ENCODE peak calls at places on chromosomes 2 and 18, in six cellular contexts. H is K562, B is transverse colon, R is ovary, O is stomach, T is suprapubic skin. Y is an unnamed sample.

GRCh38 chr2:73117441-73117840 is 4.7 kb upstream of the RAB11FIP5 start:
- DNase-seq in B (no peak), H (no peak), T (no peak), R (no peak), O (no peak), Y (no peak)

GRCh38 chr2:50491541-50492114 is 540.3 kb downstream of the NRXN1 start:
- DNase-seq in O (no peak), H (peak; percentile 14), R (no peak), B (peak; percentile 10), T (no peak), Y (no peak)

GRCh38 chr2:198309081-198309480 is 504.7 kb downstream of the PLCL1 start:
- DNase-seq in H (no peak), R (no peak), B (no peak), O (no peak), T (no peak), Y (no peak)

GRCh38 chr2:75292826-75293225 is 93.5 kb upstream of the TACR1 start:
- DNase-seq in T (no peak), R (no peak), O (no peak), H (no peak), B (no peak), Y (no peak)

GRCh38 chr2:43184339-43184895 is 42.0 kb downstream of the ZFP36L2 start:
- DNase-seq in H (peak; percentile 75), R (no peak), T (no peak), B (peak; percentile 68), O (no peak), Y (no peak)

GRCh38 chr2:74383254-74383653 is 3.1 kb upstream of the DCTN1 start:
- DNase-seq in H (no peak), T (no peak), R (no peak), B (no peak), O (no peak), Y (no peak)

GRCh38 chr2:24077535-24077877 is 1.4 kb upstream of the SF3B6 start:
- DNase-seq in O (no peak), H (peak; percentile 6), T (no peak), R (no peak), B (no peak), Y (no peak)

GRCh38 chr2:2569306-2569705 is 238.2 kb upstream of the MYT1L start:
- DNase-seq in H (no peak), T (no peak), R (no peak), B (no peak), O (no peak), Y (no peak)

GRCh38 chr2:68775272-68775847 is 40.7 kb downstream of the ARHGAP25 start:
- DNase-seq in O (no peak), B (no peak), H (no peak), T (no peak), R (no peak), Y (no peak)

GRCh38 chr2:238872628-238873400 is 24.9 kb downstream of the TWIST2 start:
- DNase-seq in H (no peak), T (peak; percentile 59), R (no peak), O (no peak), B (no peak), Y (no peak)

GRCh38 chr18:76491436-76491800 is 3.6 kb downstream of the ZNF516 start:
- DNase-seq in R (peak; percentile 87), T (peak; percentile 81), H (peak; percentile 21), O (peak; percentile 80), B (peak; percentile 85), Y (peak; percentile 88)

GRCh38 chr2:148538375-148538774 is 106.2 kb upstream of the EPC2 start:
- DNase-seq in T (no peak), O (no peak), B (no peak), H (no peak), R (no peak), Y (no peak)

GRCh38 chr2:101900375-101900774 is 91.4 kb upstream of the IL1R2 start:
- DNase-seq in O (no peak), B (no peak), R (no peak), H (no peak), T (no peak), Y (no peak)

GRCh38 chr2:232418466-232419244 is 12.0 kb downstream of the ALPG start:
- DNase-seq in O (no peak), H (no peak), R (no peak), T (no peak), B (peak; percentile 26), Y (peak; percentile 45)

GRCh38 chr2:37877457-37878315 is 47.4 kb upstream of the RMDN2 start:
- DNase-seq in B (no peak), R (no peak), T (no peak), O (no peak), H (peak; percentile 59), Y (no peak)

GRCh38 chr2:25165992-25166618 is 2.3 kb downstream of the POMC start:
- DNase-seq in B (peak; percentile 68), H (no peak), O (peak; percentile 40), T (peak; percentile 36), R (no peak), Y (peak; percentile 37)

DNA sequence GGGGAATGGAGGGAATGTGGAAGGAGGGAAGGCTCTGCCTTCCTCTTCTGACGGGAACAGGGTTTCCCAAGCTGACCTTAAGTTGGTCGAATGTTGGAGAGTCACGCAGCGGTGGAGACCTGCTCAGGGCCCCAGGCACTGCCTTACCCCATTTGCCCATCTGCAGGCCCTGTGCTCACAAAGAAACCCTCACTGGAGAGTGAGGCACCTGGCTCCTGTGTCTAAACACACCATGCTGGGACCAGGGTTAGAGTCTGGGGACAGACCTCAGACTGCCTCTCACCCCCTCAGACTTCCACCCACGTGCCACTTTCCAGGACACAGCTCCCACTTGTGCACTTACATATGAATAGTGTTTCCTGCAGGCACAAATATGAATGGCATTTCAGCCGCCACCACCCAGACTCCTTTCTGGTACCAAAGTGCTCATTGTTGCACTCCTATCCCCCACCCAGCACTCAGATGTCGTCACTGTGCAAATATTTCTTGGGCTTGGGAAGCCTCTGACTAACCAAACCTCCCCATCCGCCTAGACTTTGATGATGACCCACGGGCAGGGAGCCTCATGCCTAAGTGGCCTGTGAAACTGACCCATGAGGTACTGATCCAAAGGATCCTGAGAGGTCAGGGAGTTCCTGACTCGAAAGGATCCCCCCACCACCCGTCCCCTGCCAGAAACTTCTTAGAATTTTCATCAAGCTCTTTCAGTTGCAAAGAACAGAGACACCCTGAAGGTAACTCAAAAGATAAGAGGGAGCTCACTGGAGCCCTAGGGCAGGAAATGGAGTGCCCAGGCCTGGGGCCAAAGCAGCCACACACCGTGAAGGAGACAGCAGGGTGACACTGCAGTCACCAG is 78.3 kb downstream of the STPG4 start:
- DNase-seq in O (no peak), B (peak; percentile 39), T (no peak), H (no peak), R (no peak), Y (no peak)
- H3K4me1 ChIP-seq in O (peaks cover 63% of the 10 kb centered on the region), B (peaks cover 61% of the 10 kb centered on the region), T (peaks cover 67% of the 10 kb centered on the region), H (peaks cover 26% of the 10 kb centered on the region), R (peaks cover 19% of the 10 kb centered on the region), Y (peaks cover 78% of the 10 kb centered on the region)

DNA sequence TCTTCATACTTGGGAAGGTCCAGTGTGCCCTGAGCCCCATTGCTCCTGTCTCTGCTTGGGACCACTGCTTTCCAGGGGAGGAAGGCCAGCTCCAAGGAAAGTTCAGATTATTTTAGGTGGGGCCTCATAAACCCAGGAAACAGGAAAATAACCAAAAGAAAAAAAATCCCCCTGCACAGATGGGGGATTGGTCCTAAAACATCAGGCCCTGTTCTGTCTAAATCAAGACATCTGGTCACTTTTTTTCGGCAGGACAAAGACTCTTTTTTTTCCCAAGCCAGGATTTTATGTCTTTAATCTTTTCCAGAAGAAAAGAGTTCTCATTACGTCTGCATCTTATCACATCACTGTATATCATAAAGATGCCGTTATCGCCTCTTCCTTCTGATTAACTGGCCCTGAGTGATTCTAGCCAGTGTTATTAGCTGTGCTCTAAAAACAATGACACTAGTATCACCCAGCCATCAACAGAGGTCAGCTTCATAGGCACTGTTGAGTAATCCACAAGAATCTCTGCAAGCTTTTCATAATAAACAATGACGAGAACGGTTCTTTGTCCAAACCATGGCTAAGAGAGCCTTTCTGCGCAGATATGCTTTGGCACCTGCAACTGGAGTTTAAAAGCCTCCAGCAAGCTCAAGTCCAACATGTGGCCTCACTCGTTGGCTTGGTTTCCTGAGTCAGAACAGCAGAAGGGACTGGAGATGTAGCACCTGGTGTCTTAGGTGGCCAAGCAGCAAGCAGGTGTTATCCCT is 138.2 kb downstream of the VAPA start:
- DNase-seq in H (no peak), R (no peak), O (peak; percentile 42), B (peak; percentile 54), T (no peak), Y (peak; percentile 96)
- TF ChIP-seq EP300 in H (no peak), R (no peak), O (no peak), B (no peak), T (no peak), Y (peak; percentile 55)

GRCh38 chr2:133324150-133324561 is 244.1 kb downstream of the NCKAP5 start:
- DNase-seq in H (no peak), R (no peak), O (no peak), B (no peak), T (no peak), Y (no peak)
- H3K27ac ChIP-seq in H (no peak overlapping the region), R (no peak overlapping the region), O (no peak overlapping the region), B (no peak overlapping the region), T (no peak overlapping the region), Y (no peak overlapping the region)

DNA sequence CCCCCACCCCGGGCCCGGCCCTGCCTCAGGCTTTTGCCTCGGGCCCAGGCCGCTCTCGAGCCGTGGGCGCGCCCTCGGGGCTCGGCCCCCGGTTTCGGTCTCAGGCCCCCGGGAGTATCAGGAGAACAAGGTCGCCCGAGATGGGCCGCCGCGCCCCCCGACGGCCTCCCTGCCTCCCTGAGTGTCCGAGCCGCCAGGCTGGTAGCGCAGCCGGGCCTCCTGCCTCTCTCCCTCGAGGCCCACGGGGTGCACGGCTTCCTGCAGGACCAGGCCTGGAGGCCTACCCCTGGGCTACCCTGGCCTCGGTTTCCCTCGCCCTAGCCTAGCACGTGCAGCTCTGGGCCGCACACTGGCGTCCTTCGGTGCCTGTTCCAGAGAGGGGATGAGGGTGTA is 8.4 kb downstream of the GBX2 start:
- DNase-seq in B (no peak), T (no peak), O (no peak), R (no peak), H (no peak), Y (peak; percentile 53)
- H3K4me1 ChIP-seq in B (peaks cover 19% of the 10 kb centered on the region), T (peaks cover 31% of the 10 kb centered on the region), O (peaks cover 29% of the 10 kb centered on the region), R (peaks cover 3% of the 10 kb centered on the region), H (peaks cover 7% of the 10 kb centered on the region), Y (peaks cover 18% of the 10 kb centered on the region)

GRCh38 chr18:30970201-30970816 is 72.2 kb downstream of the DSC3 start:
- DNase-seq in B (no peak), H (no peak), R (no peak), O (no peak), T (no peak), Y (no peak)
- TF ChIP-seq EP300 in B (no peak), H (no peak), R (no peak), O (no peak), T (no peak), Y (no peak)

DNA sequence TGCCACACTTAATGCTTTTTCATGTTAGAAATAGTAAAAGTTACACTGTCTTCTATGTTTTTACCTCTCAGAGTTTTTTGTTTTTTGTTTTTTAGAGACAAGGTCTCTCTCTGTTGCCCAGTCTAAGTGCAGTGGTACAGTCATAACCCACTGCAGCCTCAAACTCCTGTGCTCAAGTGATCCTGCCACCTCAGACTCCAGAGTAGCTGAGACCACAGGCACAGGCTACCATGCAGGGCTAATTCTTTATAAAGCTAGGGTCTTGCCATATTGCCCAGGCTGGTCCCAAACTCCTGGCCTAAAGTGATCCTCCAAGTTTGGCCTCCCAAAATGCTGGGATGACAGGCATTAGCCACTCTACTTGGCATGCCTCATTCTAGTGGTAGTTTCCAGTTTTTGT is 33.1 kb downstream of the GLS start:
- DNase-seq in O (no peak), R (no peak), T (no peak), B (no peak), H (no peak), Y (no peak)
- H3K27ac ChIP-seq in O (no peak overlapping the region), R (no peak overlapping the region), T (no peak overlapping the region), B (no peak overlapping the region), H (no peak overlapping the region), Y (no peak overlapping the region)

GRCh38 chr2:142873850-142874287 is 3.6 kb upstream of the KYNU start:
- DNase-seq in O (no peak), T (no peak), H (no peak), R (no peak), B (no peak), Y (no peak)
- H3K4me1 ChIP-seq in O (no peaks in the 10 kb centered on the region), T (peaks cover 27% of the 10 kb centered on the region), H (no peaks in the 10 kb centered on the region), R (no peaks in the 10 kb centered on the region), B (peaks cover 2% of the 10 kb centered on the region), Y (no peaks in the 10 kb centered on the region)

Y was measured in sigmoid colon.